ENCODE peak calls at places on chromosomes 11 and 22, in ten cellular contexts. T, E, A, M, L, S, Z, I, H and F are unnamed samples.

GRCh38 chr11:65790902-65791650 is 4.2 kb downstream of the OVOL1 start:
- DNase-seq in T (no peak), E (no peak), A (no peak), M (no peak), L (no peak), S (no peak), Z (no peak), I (no peak), H (no peak), F (no peak)

GRCh38 chr11:122706689-122707088 is 51.2 kb downstream of the UBASH3B start:
- DNase-seq in T (no peak), E (no peak), A (no peak), M (peak), L (no peak), S (peak), Z (no peak), I (no peak), H (no peak), F (no peak)

GRCh38 chr11:102438311-102439062 is 14.1 kb downstream of the TMEM123 start:
- DNase-seq in T (no peak), E (no peak), A (no peak), M (no peak), L (no peak), S (no peak), Z (peak), I (no peak), H (no peak), F (no peak)

GRCh38 chr11:76524919-76525318 is 80.1 kb downstream of the EMSY start:
- DNase-seq in T (peak), E (no peak), A (no peak), M (peak), L (no peak), S (no peak), Z (no peak), I (peak), H (peak), F (no peak)

GRCh38 chr22:28903080-28903479 is 19.7 kb downstream of the ZNRF3 start:
- DNase-seq in T (no peak), E (no peak), A (no peak), M (no peak), L (no peak), S (no peak), Z (no peak), I (no peak), H (no peak), F (no peak)

GRCh38 chr11:83823461-83824025 is 537.4 kb upstream of the CCDC90B start:
- DNase-seq in T (no peak), E (no peak), A (no peak), M (no peak), L (no peak), S (no peak), Z (no peak), I (no peak), H (peak), F (no peak)

GRCh38 chr22:27241430-27242110 is 560.0 kb downstream of the MN1 start:
- DNase-seq in T (no peak), E (no peak), A (peak), M (no peak), L (peak), S (no peak), Z (no peak), I (no peak), H (peak), F (no peak)

GRCh38 chr11:105004021-105004420 is 18.9 kb downstream of the CASP5 start:
- DNase-seq in T (no peak), E (no peak), A (no peak), M (no peak), L (no peak), S (no peak), Z (no peak), I (no peak), H (peak), F (no peak)

GRCh38 chr22:34917239-34917638 is 148.7 kb upstream of the ISX start:
- DNase-seq in T (no peak), E (no peak), A (no peak), M (no peak), L (no peak), S (no peak), Z (no peak), I (no peak), H (no peak), F (no peak)

GRCh38 chr22:43925433-43926348 is 2.1 kb downstream of the PNPLA3 start:
- DNase-seq in T (peak), E (peak), A (no peak), M (peak), L (no peak), S (no peak), Z (no peak), I (peak), H (no peak), F (no peak)

GRCh38 chr11:86811637-86812321 is 11.4 kb downstream of the PRSS23 start:
- DNase-seq in T (no peak), E (no peak), A (no peak), M (peak), L (no peak), S (no peak), Z (no peak), I (no peak), H (peak), F (peak)

GRCh38 chr11:33734441-33735165 is 1.6 kb downstream of the CD59 start:
- DNase-seq in T (no peak), E (no peak), A (no peak), M (peak), L (no peak), S (no peak), Z (no peak), I (no peak), H (peak), F (no peak)

GRCh38 chr11:30197869-30198268 is 32.9 kb upstream of the FSHB start:
- DNase-seq in T (no peak), E (no peak), A (no peak), M (peak), L (no peak), S (no peak), Z (no peak), I (no peak), H (no peak), F (no peak)

GRCh38 chr11:47552086-47552580 is 799 bp downstream of the CELF1 start:
- DNase-seq in T (peak), E (peak), A (no peak), M (peak), L (no peak), S (no peak), Z (peak), I (no peak), H (peak), F (peak)

GRCh38 chr22:50670513-50670912 is 2.1 kb upstream of the SHANK3 start:
- DNase-seq in T (no peak), E (no peak), A (no peak), M (no peak), L (no peak), S (no peak), Z (no peak), I (no peak), H (peak), F (no peak)

GRCh38 chr11:107018902-107019493 is 722 bp upstream of the GUCY1A2 start:
- DNase-seq in T (peak), E (no peak), A (no peak), M (peak), L (no peak), S (peak), Z (peak), I (peak), H (peak), F (no peak)

GRCh38 chr11:27777013-27777412 is 76.8 kb upstream of the BDNF start:
- DNase-seq in T (no peak), E (no peak), A (no peak), M (no peak), L (no peak), S (peak), Z (no peak), I (no peak), H (no peak), F (no peak)

GRCh38 chr11:64359712-64360402 is 895 bp downstream of the RPS6KA4 start:
- DNase-seq in T (peak), E (peak), A (no peak), M (no peak), L (no peak), S (no peak), Z (peak), I (no peak), H (no peak), F (no peak)

GRCh38 chr11:15726221-15726746 is 611.6 kb downstream of the INSC start:
- DNase-seq in T (no peak), E (no peak), A (no peak), M (no peak), L (no peak), S (no peak), Z (no peak), I (no peak), H (no peak), F (no peak)

GRCh38 chr11:78920329-78920728 is 345.7 kb upstream of the NARS2 start:
- DNase-seq in T (no peak), E (no peak), A (no peak), M (no peak), L (no peak), S (no peak), Z (no peak), I (no peak), H (no peak), F (no peak)

GRCh38 chr11:18455686-18456372 is at the start of gene LDHAL6A:
- DNase-seq in T (no peak), E (no peak), A (no peak), M (no peak), L (no peak), S (no peak), Z (no peak), I (no peak), H (no peak), F (no peak)

GRCh38 chr11:112961146-112961668 is at the start of gene NCAM1:
- DNase-seq in T (peak), E (peak), A (peak), M (peak), L (peak), S (peak), Z (peak), I (peak), H (peak), F (no peak)

GRCh38 chr11:70508231-70508480 is 109.8 kb downstream of the CTTN start:
- DNase-seq in T (no peak), E (no peak), A (no peak), M (no peak), L (no peak), S (no peak), Z (no peak), I (no peak), H (no peak), F (no peak)

GRCh38 chr11:57504511-57504910 is 11.0 kb downstream of the SLC43A1 start:
- DNase-seq in T (no peak), E (no peak), A (no peak), M (no peak), L (no peak), S (no peak), Z (no peak), I (no peak), H (no peak), F (no peak)

GRCh38 chr11:35847473-35847872 is 96.4 kb upstream of the LDLRAD3 start:
- DNase-seq in T (no peak), E (no peak), A (no peak), M (no peak), L (no peak), S (no peak), Z (no peak), I (no peak), H (no peak), F (no peak)

GRCh38 chr11:117860139-117860538 is 16.3 kb downstream of the FXYD6 start:
- DNase-seq in T (no peak), E (no peak), A (no peak), M (no peak), L (no peak), S (no peak), Z (no peak), I (peak), H (no peak), F (no peak)

GRCh38 chr22:27952091-27952490 is 33.0 kb upstream of the PITPNB start:
- DNase-seq in T (no peak), E (no peak), A (no peak), M (peak), L (no peak), S (no peak), Z (no peak), I (no peak), H (peak), F (peak)

GRCh38 chr22:24265734-24266133 is 4.9 kb upstream of the SPECC1L start:
- DNase-seq in T (no peak), E (no peak), A (no peak), M (no peak), L (no peak), S (no peak), Z (no peak), I (no peak), H (no peak), F (no peak)

GRCh38 chr22:37623075-37624016 is 14.7 kb downstream of the GGA1 start:
- DNase-seq in T (peak), E (peak), A (peak), M (peak), L (no peak), S (peak), Z (peak), I (no peak), H (peak), F (peak)

GRCh38 chr22:30770716-30771115 is 76.0 kb downstream of the OSBP2 start:
- DNase-seq in T (no peak), E (no peak), A (no peak), M (no peak), L (no peak), S (no peak), Z (no peak), I (no peak), H (no peak), F (no peak)

GRCh38 chr11:47981667-47982404 is 1.5 kb downstream of the PTPRJ start:
- DNase-seq in T (no peak), E (no peak), A (no peak), M (no peak), L (no peak), S (no peak), Z (peak), I (no peak), H (no peak), F (no peak)

GRCh38 chr11:118152552-118153471 is at the start of gene SCN4B:
- DNase-seq in T (peak), E (peak), A (no peak), M (peak), L (no peak), S (peak), Z (no peak), I (peak), H (peak), F (no peak)

GRCh38 chr22:37726240-37726887 is 29.5 kb downstream of the TRIOBP start:
- DNase-seq in T (no peak), E (no peak), A (no peak), M (peak), L (no peak), S (no peak), Z (no peak), I (no peak), H (peak), F (peak)

GRCh38 chr11:69430566-69430965 is 50.9 kb upstream of the LINC01488 start:
- DNase-seq in T (no peak), E (no peak), A (no peak), M (no peak), L (no peak), S (no peak), Z (no peak), I (no peak), H (no peak), F (no peak)

GRCh38 chr22:43587574-43587973 is 175.8 kb downstream of the MPPED1 start:
- DNase-seq in T (no peak), E (no peak), A (no peak), M (peak), L (no peak), S (no peak), Z (no peak), I (no peak), H (no peak), F (peak)

GRCh38 chr11:45028921-45029680 is 78.4 kb upstream of the TP53I11 start:
- DNase-seq in T (no peak), E (no peak), A (no peak), M (no peak), L (no peak), S (no peak), Z (no peak), I (peak), H (no peak), F (no peak)